ENCODE peak calls at places on chromosomes 7 and 10, in eight cellular contexts. U is right lobe of liver; E is heart right ventricle; H is H1; K is CD8-positive, alpha-beta T cell; D is heart left ventricle; I is OCI-LY7; Y is fibroblast of the aortic adventitia. R is an unnamed sample.

GRCh38 chr7:94367940-94368339 is 26.8 kb upstream of the COL1A2 start:
- DNase-seq in U (no peak), E (no peak), H (no peak), K (no peak), D (no peak), I (no peak), Y (peak; percentile 90), R (no peak)

GRCh38 chr7:148521271-148521670 is 69.3 kb upstream of the C7orf33 start:
- DNase-seq in U (no peak), E (no peak), H (no peak), K (no peak), D (no peak), I (no peak), Y (no peak), R (no peak)

GRCh38 chr10:127195041-127195506 is 1.3 kb downstream of the INSYN2A start:
- DNase-seq in U (no peak), E (peak; percentile 12), H (no peak), K (no peak), D (no peak), I (no peak), Y (no peak), R (no peak)

GRCh38 chr10:22245567-22245966 is 27.8 kb upstream of the EBLN1 start:
- DNase-seq in U (no peak), E (no peak), H (no peak), K (no peak), D (no peak), I (no peak), Y (peak; percentile 84), R (no peak)

GRCh38 chr10:73899401-73899780 is 11.5 kb upstream of the PLAU start:
- DNase-seq in U (no peak), E (no peak), H (no peak), K (no peak), D (no peak), I (no peak), Y (peak; percentile 84), R (no peak)

GRCh38 chr10:120402358-120402757 is 54.7 kb upstream of the PLPP4 start:
- DNase-seq in U (no peak), E (no peak), H (no peak), K (no peak), D (no peak), I (no peak), Y (no peak), R (no peak)

GRCh38 chr10:2508971-2509605 is 558.3 kb upstream of the PFKP start:
- DNase-seq in U (no peak), E (no peak), H (no peak), K (no peak), D (no peak), I (no peak), Y (no peak), R (no peak)

GRCh38 chr10:126243976-126244375 is 144.3 kb downstream of the ADAM12 start:
- DNase-seq in U (no peak), E (no peak), H (no peak), K (no peak), D (no peak), I (no peak), Y (peak; percentile 98), R (no peak)

GRCh38 chr7:28112467-28112866 is 68.1 kb downstream of the JAZF1 start:
- DNase-seq in U (no peak), E (no peak), H (no peak), K (no peak), D (no peak), I (no peak), Y (no peak), R (no peak)

GRCh38 chr7:11026452-11027359 is 53.0 kb downstream of the PHF14 start:
- DNase-seq in U (no peak), E (no peak), H (no peak), K (no peak), D (no peak), I (no peak), Y (no peak), R (no peak)

GRCh38 chr10:10056958-10057357 is 960.7 kb upstream of the CELF2 start:
- DNase-seq in U (no peak), E (no peak), H (no peak), K (no peak), D (no peak), I (peak; percentile 54), Y (no peak), R (no peak)

GRCh38 chr10:113982745-113983144 is 60.9 kb upstream of the ADRB1 start:
- DNase-seq in U (no peak), E (no peak), H (no peak), K (no peak), D (no peak), I (peak; percentile 67), Y (no peak), R (no peak)

GRCh38 chr10:69861251-69862240 is 59.8 kb downstream of the COL13A1 start:
- DNase-seq in U (no peak), E (no peak), H (no peak), K (no peak), D (no peak), I (peak; percentile 25), Y (peak; percentile 96), R (no peak)

GRCh38 chr7:127996253-127997071 is 34.8 kb downstream of the LRRC4 start:
- DNase-seq in U (no peak), E (no peak), H (no peak), K (no peak), D (no peak), I (no peak), Y (no peak), R (no peak)

GRCh38 chr10:123399276-123399839 is 245.2 kb downstream of the BUB3 start:
- DNase-seq in U (no peak), E (no peak), H (no peak), K (no peak), D (no peak), I (no peak), Y (no peak), R (no peak)
- TF ChIP-seq CTCF in U (no peak), E (no peak), H (no peak), K (no peak), D (no peak), I (no peak), Y (no peak), R (no peak)

DNA sequence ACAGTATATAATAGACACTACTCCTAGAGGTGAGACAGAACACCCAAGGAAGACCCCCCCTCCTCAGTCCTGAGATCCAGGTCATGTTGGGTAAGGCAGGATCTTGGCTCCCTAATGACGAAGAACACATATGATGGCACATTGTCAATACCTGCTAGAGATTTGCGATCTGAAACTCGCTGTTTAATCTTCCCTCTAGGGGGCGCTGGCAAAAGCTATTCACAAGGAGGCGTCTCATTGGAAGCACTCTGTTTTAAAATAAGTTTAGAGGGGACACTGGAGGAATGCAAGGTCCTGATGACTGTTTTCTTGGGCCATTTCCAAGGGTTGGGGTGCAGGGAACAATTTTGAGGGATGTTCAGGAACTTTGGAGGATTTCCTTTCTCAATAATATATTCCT is 1013.7 kb upstream of the MBL2 start:
- DNase-seq in U (no peak), E (no peak), H (no peak), K (no peak), D (no peak), I (peak; percentile 1), Y (no peak), R (no peak)
- TF ChIP-seq CTCF in U (no peak), E (no peak), H (no peak), K (no peak), D (no peak), I (peak; percentile 71), Y (no peak), R (no peak)

GRCh38 chr7:78983483-78983882 is 470.0 kb downstream of the MAGI2 start:
- DNase-seq in U (no peak), E (no peak), H (no peak), K (no peak), D (no peak), I (no peak), Y (no peak), R (no peak)

DNA sequence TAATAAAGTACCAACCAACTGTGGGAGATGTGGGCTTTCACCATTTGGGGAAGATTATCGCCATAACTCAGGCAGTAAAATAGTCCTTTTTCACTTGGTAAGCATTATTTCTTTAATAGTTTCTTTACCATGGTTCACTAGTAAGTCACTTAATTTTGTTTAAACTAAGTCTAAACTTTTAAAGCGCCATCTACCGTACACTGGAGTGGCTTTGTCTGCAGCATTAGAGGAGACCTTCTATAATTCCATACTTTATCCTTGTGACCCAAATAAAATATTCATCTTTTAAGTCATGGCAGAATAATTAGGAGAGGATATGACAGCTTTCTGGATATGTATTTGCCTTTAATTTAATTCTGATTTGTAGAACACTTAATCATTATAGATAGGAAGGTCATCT is 468.0 kb downstream of the MAGI2 start:
- DNase-seq in U (no peak), E (no peak), H (no peak), K (no peak), D (no peak), I (no peak), Y (peak; percentile 2), R (no peak)
- TF ChIP-seq CTCF in U (no peak), E (no peak), H (no peak), K (no peak), D (no peak), I (no peak), Y (no peak), R (no peak)

DNA sequence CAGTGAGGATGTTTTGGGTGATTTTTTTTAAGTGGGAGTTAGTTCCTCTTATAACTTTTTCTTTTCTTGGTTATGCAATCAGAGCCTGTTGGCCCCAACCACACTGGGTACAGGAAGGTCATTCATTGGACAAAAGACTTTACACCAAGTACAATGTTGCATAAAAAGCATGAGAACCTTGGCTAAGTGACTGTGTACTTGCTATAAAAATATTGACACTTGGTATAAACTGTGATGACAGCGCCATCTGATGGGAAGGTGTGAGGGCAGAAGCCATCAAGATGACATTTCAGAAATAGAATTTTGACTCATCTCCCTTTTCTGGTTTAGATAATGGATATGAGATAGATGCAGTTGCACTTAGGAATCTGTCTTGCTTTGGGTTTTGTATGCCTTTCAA is 126.4 kb upstream of the CCDC6 start:
- DNase-seq in U (peak; percentile 21), E (no peak), H (no peak), K (peak; percentile 25), D (peak; percentile 19), I (peak; percentile 62), Y (peak; percentile 60), R (peak; percentile 33)
- TF ChIP-seq CTCF in U (peak; percentile 52), E (peak; percentile 61), H (no peak), K (peak; percentile 34), D (peak; percentile 42), I (peak; percentile 87), Y (peak; percentile 28), R (peak; percentile 34)

GRCh38 chr7:3912291-3912690 is 611.2 kb downstream of the SDK1 start:
- DNase-seq in U (no peak), E (no peak), H (no peak), K (no peak), D (no peak), I (no peak), Y (no peak), R (no peak)

GRCh38 chr7:3914385-3914784 is 613.3 kb downstream of the SDK1 start:
- DNase-seq in U (no peak), E (no peak), H (no peak), K (no peak), D (no peak), I (no peak), Y (no peak), R (no peak)

GRCh38 chr7:3910041-3910440 is 609.0 kb downstream of the SDK1 start:
- DNase-seq in U (no peak), E (no peak), H (no peak), K (no peak), D (no peak), I (no peak), Y (no peak), R (no peak)

GRCh38 chr7:3911685-3912084 is 610.6 kb downstream of the SDK1 start:
- DNase-seq in U (no peak), E (no peak), H (no peak), K (no peak), D (no peak), I (no peak), Y (no peak), R (no peak)

GRCh38 chr7:3909128-3909527 is 608.1 kb downstream of the SDK1 start:
- DNase-seq in U (no peak), E (no peak), H (no peak), K (no peak), D (no peak), I (no peak), Y (no peak), R (no peak)
- TF ChIP-seq CTCF in U (no peak), E (no peak), H (no peak), K (no peak), D (no peak), I (no peak), Y (no peak), R (no peak)

R was measured in adrenal gland.